ENCODE peak calls at places on chromosomes 12 and 14, in nine cellular contexts. U, Q, Z, P, H, V, D, S and L are unnamed samples. For H3K4me1, H3K9me3 and H3K27me3, the result is how much of the 10 kb centered on the place peaks cover.

GRCh38 chr14:51552275-51552674 is 99.4 kb upstream of the FRMD6 start:
- DNase-seq in U (no peak), Q (no peak), Z (no peak), P (no peak), H (no peak), V (no peak), D (no peak), S (no peak), L (no peak)

GRCh38 chr14:65303185-65303901 is 109.2 kb upstream of the FUT8 start:
- DNase-seq in U (no peak), Q (no peak), Z (no peak), P (no peak), H (no peak), V (no peak), D (no peak), S (no peak), L (no peak)

GRCh38 chr14:74314576-74314975 is 11.8 kb upstream of the ABCD4 start:
- DNase-seq in U (no peak), Q (no peak), Z (no peak), P (no peak), H (no peak), V (no peak), D (no peak), S (no peak), L (peak)

GRCh38 chr14:103528512-103529382 is at the start of gene TRMT61A:
- DNase-seq in U (peak), Q (peak), Z (peak), P (peak), H (peak), V (peak), D (peak), S (peak), L (peak)

GRCh38 chr12:131131808-131132117 is 178.1 kb downstream of the ADGRD1 start:
- DNase-seq in U (no peak), Q (no peak), Z (no peak), P (peak), H (peak), V (no peak), D (no peak), S (no peak), L (no peak)

GRCh38 chr12:6554168-6554989 is 1.5 kb downstream of the IFFO1 start:
- DNase-seq in U (peak), Q (peak), Z (peak), P (peak), H (peak), V (peak), D (peak), S (peak), L (peak)

GRCh38 chr12:74171478-74171909 is 366.1 kb upstream of the ATXN7L3B start:
- DNase-seq in U (no peak), Q (no peak), Z (no peak), P (peak), H (no peak), V (peak), D (no peak), S (no peak), L (no peak)

GRCh38 chr12:86513206-86513605 is 257.0 kb upstream of the MGAT4C start:
- DNase-seq in U (no peak), Q (no peak), Z (no peak), P (no peak), H (no peak), V (no peak), D (no peak), S (no peak), L (peak)

GRCh38 chr12:121789800-121790748 is 3.4 kb downstream of the RHOF start:
- DNase-seq in U (peak), Q (no peak), Z (no peak), P (peak), H (peak), V (no peak), D (no peak), S (peak), L (no peak)

GRCh38 chr12:115998119-115998633 is 279.3 kb downstream of the MED13L start:
- DNase-seq in U (no peak), Q (no peak), Z (no peak), P (no peak), H (no peak), V (no peak), D (peak), S (no peak), L (peak)

GRCh38 chr14:38544766-38545165 is 288.9 kb upstream of the CLEC14A start:
- DNase-seq in U (no peak), Q (no peak), Z (no peak), P (no peak), H (no peak), V (no peak), D (no peak), S (no peak), L (no peak)

GRCh38 chr14:39368261-39368959 is 63.8 kb downstream of the FBXO33 start:
- DNase-seq in U (peak), Q (peak), Z (peak), P (no peak), H (no peak), V (no peak), D (peak), S (no peak), L (peak)

GRCh38 chr14:36241183-36241582 is 64.7 kb upstream of the PTCSC3 start:
- DNase-seq in U (no peak), Q (no peak), Z (no peak), P (no peak), H (no peak), V (no peak), D (no peak), S (no peak), L (peak)

GRCh38 chr14:68783408-68784297 is 9.2 kb downstream of the ZFP36L1 start:
- DNase-seq in U (peak), Q (peak), Z (no peak), P (no peak), H (no peak), V (no peak), D (no peak), S (no peak), L (no peak)
- H3K4me1 ChIP-seq in U (under half), Q (under half), Z (under half), P (half or more), H (half or more), V (under half), D (under half), S (under half), L (half or more)

GRCh38 chr14:66944872-66945271 is 244.4 kb upstream of the GARIN2 start:
- DNase-seq in U (no peak), Q (no peak), Z (no peak), P (no peak), H (no peak), V (no peak), D (peak), S (no peak), L (peak)
- H3K9me3 ChIP-seq in U (under half), Q (under half), Z (under half), P (under half), H (under half), V (under half), D (under half), S (half or more), L (half or more)

GRCh38 chr12:256225-256624 is 6.4 kb downstream of the SLC6A13 start:
- DNase-seq in U (no peak), Q (no peak), Z (no peak), P (no peak), H (no peak), V (no peak), D (no peak), S (no peak), L (no peak)
- H3K27me3 ChIP-seq in U (under half), Q (under half), Z (under half), P (under half), H (under half), V (under half), D (under half), S (under half), L (half or more)

GRCh38 chr14:56205906-56206305 is 87.7 kb downstream of the PELI2 start:
- DNase-seq in U (no peak), Q (no peak), Z (no peak), P (no peak), H (no peak), V (no peak), D (no peak), S (no peak), L (no peak)
- H3K4me1 ChIP-seq in U (under half), Q (under half), Z (under half), P (under half), H (under half), V (under half), D (under half), S (under half), L (under half)

DNA sequence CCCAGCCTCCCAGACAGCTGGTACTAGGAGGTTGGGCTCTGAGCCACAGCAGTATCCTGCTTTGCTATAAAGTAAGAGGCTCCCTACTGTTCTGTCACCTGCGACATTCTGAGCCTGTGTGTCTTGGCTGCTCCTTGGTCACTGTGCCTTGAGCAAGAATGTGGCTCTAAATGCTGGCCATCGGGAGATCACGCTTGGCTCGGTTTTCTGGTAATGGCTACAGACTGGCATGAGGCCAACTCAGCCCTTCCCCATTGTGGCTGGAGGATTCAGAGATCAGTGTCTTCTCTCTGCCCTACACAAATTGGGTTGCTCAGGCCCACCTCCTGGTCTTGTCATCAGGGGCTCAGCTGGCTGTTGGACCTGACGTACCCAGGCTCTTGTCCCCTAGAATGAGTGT is 94.5 kb downstream of the PLXNC1 start:
- DNase-seq in U (no peak), Q (no peak), Z (no peak), P (peak), H (no peak), V (no peak), D (no peak), S (no peak), L (no peak)
- H3K9me3 ChIP-seq in U (under half), Q (under half), Z (under half), P (under half), H (under half), V (under half), D (under half), S (under half), L (under half)